ENCODE peak calls at places on chromosomes 12 and 14, in five cellular contexts. One of them, this sample, is unnamed.

GRCh38 chr12:586318-587071 is 76.8 kb downstream of the NINJ2 start:
- DNase-seq in NCI-H2081: no peak
- DNase-seq in anterior cingulate cortex: no peak
- DNase-seq in stimulated activated CD4-positive, alpha-beta T cell treated with anti-CD3 and anti-CD28 coated beads, Interleukin-1b, Interleukin-23, amount 100 ng/mL, for 1 hour: no peak
- DNase-seq in astrocyte of the cerebellum: no peak
- DNase-seq in this sample: no peak

GRCh38 chr14:51410846-51411245 is 170.8 kb downstream of the TMX1 start:
- DNase-seq in NCI-H2081: no peak
- DNase-seq in anterior cingulate cortex: no peak
- DNase-seq in stimulated activated CD4-positive, alpha-beta T cell treated with anti-CD3 and anti-CD28 coated beads, Interleukin-1b, Interleukin-23, amount 100 ng/mL, for 1 hour: no peak
- DNase-seq in astrocyte of the cerebellum: no peak
- DNase-seq in this sample: no peak

GRCh38 chr12:108949976-108950375 is 70.1 kb downstream of the DAO start:
- DNase-seq in NCI-H2081: no peak
- DNase-seq in anterior cingulate cortex: no peak
- DNase-seq in stimulated activated CD4-positive, alpha-beta T cell treated with anti-CD3 and anti-CD28 coated beads, Interleukin-1b, Interleukin-23, amount 100 ng/mL, for 1 hour: no peak
- DNase-seq in astrocyte of the cerebellum: no peak
- DNase-seq in this sample: no peak

GRCh38 chr12:131348226-131349010 is 362.5 kb upstream of the SFSWAP start:
- DNase-seq in NCI-H2081: no peak
- DNase-seq in anterior cingulate cortex: no peak
- DNase-seq in stimulated activated CD4-positive, alpha-beta T cell treated with anti-CD3 and anti-CD28 coated beads, Interleukin-1b, Interleukin-23, amount 100 ng/mL, for 1 hour: no peak
- DNase-seq in astrocyte of the cerebellum: no peak
- DNase-seq in this sample: no peak

GRCh38 chr14:61747342-61747741 is 14.9 kb upstream of the SNAPC1 start:
- DNase-seq in NCI-H2081: no peak
- DNase-seq in anterior cingulate cortex: no peak
- DNase-seq in stimulated activated CD4-positive, alpha-beta T cell treated with anti-CD3 and anti-CD28 coated beads, Interleukin-1b, Interleukin-23, amount 100 ng/mL, for 1 hour: no peak
- DNase-seq in astrocyte of the cerebellum: no peak
- DNase-seq in this sample: no peak

GRCh38 chr12:132263451-132264065 is 65.8 kb downstream of the GALNT9 start:
- DNase-seq in NCI-H2081: no peak
- DNase-seq in anterior cingulate cortex: no peak
- DNase-seq in stimulated activated CD4-positive, alpha-beta T cell treated with anti-CD3 and anti-CD28 coated beads, Interleukin-1b, Interleukin-23, amount 100 ng/mL, for 1 hour: no peak
- DNase-seq in astrocyte of the cerebellum: no peak
- DNase-seq in this sample: no peak

GRCh38 chr14:71247106-71247505 is 339.8 kb downstream of the PCNX1 start:
- DNase-seq in NCI-H2081: no peak
- DNase-seq in anterior cingulate cortex: no peak
- DNase-seq in stimulated activated CD4-positive, alpha-beta T cell treated with anti-CD3 and anti-CD28 coated beads, Interleukin-1b, Interleukin-23, amount 100 ng/mL, for 1 hour: no peak
- DNase-seq in astrocyte of the cerebellum: no peak
- DNase-seq in this sample: no peak

GRCh38 chr12:131044760-131045381 is 91.2 kb downstream of the ADGRD1 start:
- DNase-seq in NCI-H2081: no peak
- DNase-seq in anterior cingulate cortex: no peak
- DNase-seq in stimulated activated CD4-positive, alpha-beta T cell treated with anti-CD3 and anti-CD28 coated beads, Interleukin-1b, Interleukin-23, amount 100 ng/mL, for 1 hour: no peak
- DNase-seq in astrocyte of the cerebellum: no peak
- DNase-seq in this sample: no peak

GRCh38 chr14:105067140-105067968 is 2.1 kb upstream of the GPR132 start:
- DNase-seq in NCI-H2081: no peak
- DNase-seq in anterior cingulate cortex: no peak
- DNase-seq in stimulated activated CD4-positive, alpha-beta T cell treated with anti-CD3 and anti-CD28 coated beads, Interleukin-1b, Interleukin-23, amount 100 ng/mL, for 1 hour: no peak
- DNase-seq in astrocyte of the cerebellum: no peak
- DNase-seq in this sample: peak

GRCh38 chr12:26188132-26188531 is 7.2 kb upstream of the SSPN start:
- DNase-seq in NCI-H2081: no peak
- DNase-seq in anterior cingulate cortex: no peak
- DNase-seq in stimulated activated CD4-positive, alpha-beta T cell treated with anti-CD3 and anti-CD28 coated beads, Interleukin-1b, Interleukin-23, amount 100 ng/mL, for 1 hour: no peak
- DNase-seq in astrocyte of the cerebellum: peak
- DNase-seq in this sample: no peak

GRCh38 chr12:93122089-93122488 is 193.0 kb upstream of the EEA1 start:
- DNase-seq in NCI-H2081: no peak
- DNase-seq in anterior cingulate cortex: no peak
- DNase-seq in stimulated activated CD4-positive, alpha-beta T cell treated with anti-CD3 and anti-CD28 coated beads, Interleukin-1b, Interleukin-23, amount 100 ng/mL, for 1 hour: no peak
- DNase-seq in astrocyte of the cerebellum: no peak
- DNase-seq in this sample: no peak

GRCh38 chr12:25957898-25958253 is 606 bp upstream of the RASSF8 start:
- DNase-seq in NCI-H2081: no peak
- DNase-seq in anterior cingulate cortex: no peak
- DNase-seq in stimulated activated CD4-positive, alpha-beta T cell treated with anti-CD3 and anti-CD28 coated beads, Interleukin-1b, Interleukin-23, amount 100 ng/mL, for 1 hour: no peak
- DNase-seq in astrocyte of the cerebellum: no peak
- DNase-seq in this sample: no peak

GRCh38 chr14:99325591-99325990 is 53.6 kb upstream of the BCL11B start:
- DNase-seq in NCI-H2081: no peak
- DNase-seq in anterior cingulate cortex: no peak
- DNase-seq in stimulated activated CD4-positive, alpha-beta T cell treated with anti-CD3 and anti-CD28 coated beads, Interleukin-1b, Interleukin-23, amount 100 ng/mL, for 1 hour: no peak
- DNase-seq in astrocyte of the cerebellum: no peak
- DNase-seq in this sample: no peak

GRCh38 chr12:46774011-46774633 is 51.7 kb downstream of the SLC38A4 start:
- DNase-seq in NCI-H2081: no peak
- DNase-seq in anterior cingulate cortex: no peak
- DNase-seq in stimulated activated CD4-positive, alpha-beta T cell treated with anti-CD3 and anti-CD28 coated beads, Interleukin-1b, Interleukin-23, amount 100 ng/mL, for 1 hour: no peak
- DNase-seq in astrocyte of the cerebellum: no peak
- DNase-seq in this sample: no peak

GRCh38 chr14:51095854-51096823 is 1.2 kb upstream of the TRIM9 start:
- DNase-seq in NCI-H2081: peak
- DNase-seq in anterior cingulate cortex: peak
- DNase-seq in stimulated activated CD4-positive, alpha-beta T cell treated with anti-CD3 and anti-CD28 coated beads, Interleukin-1b, Interleukin-23, amount 100 ng/mL, for 1 hour: no peak
- DNase-seq in astrocyte of the cerebellum: no peak
- DNase-seq in this sample: no peak

GRCh38 chr14:25074112-25074511 is 24.2 kb upstream of the STXBP6 start:
- DNase-seq in NCI-H2081: no peak
- DNase-seq in anterior cingulate cortex: no peak
- DNase-seq in stimulated activated CD4-positive, alpha-beta T cell treated with anti-CD3 and anti-CD28 coated beads, Interleukin-1b, Interleukin-23, amount 100 ng/mL, for 1 hour: no peak
- DNase-seq in astrocyte of the cerebellum: no peak
- DNase-seq in this sample: no peak

GRCh38 chr12:124592050-124592449 is 24.6 kb upstream of the NCOR2 start:
- DNase-seq in NCI-H2081: no peak
- DNase-seq in anterior cingulate cortex: no peak
- DNase-seq in stimulated activated CD4-positive, alpha-beta T cell treated with anti-CD3 and anti-CD28 coated beads, Interleukin-1b, Interleukin-23, amount 100 ng/mL, for 1 hour: no peak
- DNase-seq in astrocyte of the cerebellum: peak
- DNase-seq in this sample: no peak

GRCh38 chr12:1915082-1915968 is 3.1 kb downstream of the CACNA2D4 start:
- DNase-seq in NCI-H2081: no peak
- DNase-seq in anterior cingulate cortex: no peak
- DNase-seq in stimulated activated CD4-positive, alpha-beta T cell treated with anti-CD3 and anti-CD28 coated beads, Interleukin-1b, Interleukin-23, amount 100 ng/mL, for 1 hour: no peak
- DNase-seq in astrocyte of the cerebellum: no peak
- DNase-seq in this sample: no peak

GRCh38 chr12:11761869-11762567 is 112.5 kb downstream of the ETV6 start:
- DNase-seq in NCI-H2081: peak
- DNase-seq in anterior cingulate cortex: no peak
- DNase-seq in stimulated activated CD4-positive, alpha-beta T cell treated with anti-CD3 and anti-CD28 coated beads, Interleukin-1b, Interleukin-23, amount 100 ng/mL, for 1 hour: no peak
- DNase-seq in astrocyte of the cerebellum: no peak
- DNase-seq in this sample: no peak

GRCh38 chr12:107329569-107330324 is 236.4 kb upstream of the CRY1 start:
- DNase-seq in NCI-H2081: no peak
- DNase-seq in anterior cingulate cortex: no peak
- DNase-seq in stimulated activated CD4-positive, alpha-beta T cell treated with anti-CD3 and anti-CD28 coated beads, Interleukin-1b, Interleukin-23, amount 100 ng/mL, for 1 hour: no peak
- DNase-seq in astrocyte of the cerebellum: no peak
- DNase-seq in this sample: no peak

GRCh38 chr14:80202888-80203562 is 8.3 kb downstream of the DIO2 start:
- DNase-seq in NCI-H2081: no peak
- DNase-seq in anterior cingulate cortex: no peak
- DNase-seq in stimulated activated CD4-positive, alpha-beta T cell treated with anti-CD3 and anti-CD28 coated beads, Interleukin-1b, Interleukin-23, amount 100 ng/mL, for 1 hour: no peak
- DNase-seq in astrocyte of the cerebellum: no peak
- DNase-seq in this sample: no peak

GRCh38 chr12:25364529-25365339 is 114.0 kb upstream of the KRAS start:
- DNase-seq in NCI-H2081: peak
- DNase-seq in anterior cingulate cortex: no peak
- DNase-seq in stimulated activated CD4-positive, alpha-beta T cell treated with anti-CD3 and anti-CD28 coated beads, Interleukin-1b, Interleukin-23, amount 100 ng/mL, for 1 hour: no peak
- DNase-seq in astrocyte of the cerebellum: no peak
- DNase-seq in this sample: no peak

GRCh38 chr14:96088131-96088880 is 49.1 kb downstream of the C14orf132 start:
- DNase-seq in NCI-H2081: no peak
- DNase-seq in anterior cingulate cortex: no peak
- DNase-seq in stimulated activated CD4-positive, alpha-beta T cell treated with anti-CD3 and anti-CD28 coated beads, Interleukin-1b, Interleukin-23, amount 100 ng/mL, for 1 hour: no peak
- DNase-seq in astrocyte of the cerebellum: no peak
- DNase-seq in this sample: no peak

GRCh38 chr12:110590806-110591326 is 7.7 kb upstream of the PPTC7 start:
- DNase-seq in NCI-H2081: no peak
- DNase-seq in anterior cingulate cortex: no peak
- DNase-seq in stimulated activated CD4-positive, alpha-beta T cell treated with anti-CD3 and anti-CD28 coated beads, Interleukin-1b, Interleukin-23, amount 100 ng/mL, for 1 hour: no peak
- DNase-seq in astrocyte of the cerebellum: no peak
- DNase-seq in this sample: no peak

GRCh38 chr12:31343139-31343538 is 17.2 kb upstream of the SINHCAF start:
- DNase-seq in NCI-H2081: no peak
- DNase-seq in anterior cingulate cortex: no peak
- DNase-seq in stimulated activated CD4-positive, alpha-beta T cell treated with anti-CD3 and anti-CD28 coated beads, Interleukin-1b, Interleukin-23, amount 100 ng/mL, for 1 hour: no peak
- DNase-seq in astrocyte of the cerebellum: no peak
- DNase-seq in this sample: peak

GRCh38 chr14:67562025-67562775 is 29.1 kb downstream of the PLEKHH1 start:
- DNase-seq in NCI-H2081: no peak
- DNase-seq in anterior cingulate cortex: no peak
- DNase-seq in stimulated activated CD4-positive, alpha-beta T cell treated with anti-CD3 and anti-CD28 coated beads, Interleukin-1b, Interleukin-23, amount 100 ng/mL, for 1 hour: no peak
- DNase-seq in astrocyte of the cerebellum: no peak
- DNase-seq in this sample: no peak

GRCh38 chr14:22202313-22202712 is 386.7 kb downstream of the DAD1 start:
- DNase-seq in NCI-H2081: no peak
- DNase-seq in anterior cingulate cortex: no peak
- DNase-seq in stimulated activated CD4-positive, alpha-beta T cell treated with anti-CD3 and anti-CD28 coated beads, Interleukin-1b, Interleukin-23, amount 100 ng/mL, for 1 hour: no peak
- DNase-seq in astrocyte of the cerebellum: no peak
- DNase-seq in this sample: no peak

GRCh38 chr12:50621435-50622304 is 116.9 kb downstream of the DIP2B start:
- DNase-seq in NCI-H2081: no peak
- DNase-seq in anterior cingulate cortex: no peak
- DNase-seq in stimulated activated CD4-positive, alpha-beta T cell treated with anti-CD3 and anti-CD28 coated beads, Interleukin-1b, Interleukin-23, amount 100 ng/mL, for 1 hour: no peak
- DNase-seq in astrocyte of the cerebellum: no peak
- DNase-seq in this sample: no peak

GRCh38 chr14:24921903-24922302 is 128.0 kb downstream of the STXBP6 start:
- DNase-seq in NCI-H2081: no peak
- DNase-seq in anterior cingulate cortex: no peak
- DNase-seq in stimulated activated CD4-positive, alpha-beta T cell treated with anti-CD3 and anti-CD28 coated beads, Interleukin-1b, Interleukin-23, amount 100 ng/mL, for 1 hour: no peak
- DNase-seq in astrocyte of the cerebellum: no peak
- DNase-seq in this sample: no peak

GRCh38 chr14:92409069-92409468 is 86.1 kb downstream of the SLC24A4 start:
- DNase-seq in NCI-H2081: no peak
- DNase-seq in anterior cingulate cortex: no peak
- DNase-seq in stimulated activated CD4-positive, alpha-beta T cell treated with anti-CD3 and anti-CD28 coated beads, Interleukin-1b, Interleukin-23, amount 100 ng/mL, for 1 hour: no peak
- DNase-seq in astrocyte of the cerebellum: no peak
- DNase-seq in this sample: no peak

GRCh38 chr12:29519585-29520182 is 22.2 kb upstream of the OVCH1 start:
- DNase-seq in NCI-H2081: peak
- DNase-seq in anterior cingulate cortex: no peak
- DNase-seq in stimulated activated CD4-positive, alpha-beta T cell treated with anti-CD3 and anti-CD28 coated beads, Interleukin-1b, Interleukin-23, amount 100 ng/mL, for 1 hour: no peak
- DNase-seq in astrocyte of the cerebellum: peak
- DNase-seq in this sample: no peak

GRCh38 chr14:56569174-56569573 is 10.4 kb upstream of the TMEM260 start:
- DNase-seq in NCI-H2081: no peak
- DNase-seq in anterior cingulate cortex: no peak
- DNase-seq in stimulated activated CD4-positive, alpha-beta T cell treated with anti-CD3 and anti-CD28 coated beads, Interleukin-1b, Interleukin-23, amount 100 ng/mL, for 1 hour: no peak
- DNase-seq in astrocyte of the cerebellum: no peak
- DNase-seq in this sample: no peak

GRCh38 chr14:69612014-69612758 is 790 bp downstream of the SUSD6 start:
- DNase-seq in NCI-H2081: peak
- DNase-seq in anterior cingulate cortex: no peak
- DNase-seq in stimulated activated CD4-positive, alpha-beta T cell treated with anti-CD3 and anti-CD28 coated beads, Interleukin-1b, Interleukin-23, amount 100 ng/mL, for 1 hour: no peak
- DNase-seq in astrocyte of the cerebellum: no peak
- DNase-seq in this sample: no peak

GRCh38 chr12:82838123-82838522 is 151.4 kb downstream of the TMTC2 start:
- DNase-seq in NCI-H2081: no peak
- DNase-seq in anterior cingulate cortex: no peak
- DNase-seq in stimulated activated CD4-positive, alpha-beta T cell treated with anti-CD3 and anti-CD28 coated beads, Interleukin-1b, Interleukin-23, amount 100 ng/mL, for 1 hour: no peak
- DNase-seq in astrocyte of the cerebellum: no peak
- DNase-seq in this sample: no peak

GRCh38 chr12:111841236-111841749 is 735 bp upstream of the MAPKAPK5 start:
- DNase-seq in NCI-H2081: peak
- DNase-seq in anterior cingulate cortex: no peak
- DNase-seq in stimulated activated CD4-positive, alpha-beta T cell treated with anti-CD3 and anti-CD28 coated beads, Interleukin-1b, Interleukin-23, amount 100 ng/mL, for 1 hour: no peak
- DNase-seq in astrocyte of the cerebellum: no peak
- DNase-seq in this sample: no peak

GRCh38 chr14:68794856-68795601 is 2.2 kb upstream of the ZFP36L1 start:
- DNase-seq in NCI-H2081: no peak
- DNase-seq in anterior cingulate cortex: peak
- DNase-seq in stimulated activated CD4-positive, alpha-beta T cell treated with anti-CD3 and anti-CD28 coated beads, Interleukin-1b, Interleukin-23, amount 100 ng/mL, for 1 hour: no peak
- DNase-seq in astrocyte of the cerebellum: no peak
- DNase-seq in this sample: peak

GRCh38 chr14:101875041-101875725 is 89.2 kb upstream of the DYNC1H1 start:
- DNase-seq in NCI-H2081: no peak
- DNase-seq in anterior cingulate cortex: no peak
- DNase-seq in stimulated activated CD4-positive, alpha-beta T cell treated with anti-CD3 and anti-CD28 coated beads, Interleukin-1b, Interleukin-23, amount 100 ng/mL, for 1 hour: no peak
- DNase-seq in astrocyte of the cerebellum: no peak
- DNase-seq in this sample: no peak

GRCh38 chr12:131208425-131208824 is 254.7 kb downstream of the ADGRD1 start:
- DNase-seq in NCI-H2081: no peak
- DNase-seq in anterior cingulate cortex: no peak
- DNase-seq in stimulated activated CD4-positive, alpha-beta T cell treated with anti-CD3 and anti-CD28 coated beads, Interleukin-1b, Interleukin-23, amount 100 ng/mL, for 1 hour: no peak
- DNase-seq in astrocyte of the cerebellum: no peak
- DNase-seq in this sample: no peak

GRCh38 chr14:71403673-71404072 is 496.4 kb downstream of the PCNX1 start:
- DNase-seq in NCI-H2081: no peak
- DNase-seq in anterior cingulate cortex: no peak
- DNase-seq in stimulated activated CD4-positive, alpha-beta T cell treated with anti-CD3 and anti-CD28 coated beads, Interleukin-1b, Interleukin-23, amount 100 ng/mL, for 1 hour: no peak
- DNase-seq in astrocyte of the cerebellum: peak
- DNase-seq in this sample: no peak

GRCh38 chr14:57822081-57822480 is 43.8 kb downstream of the SLC35F4 start:
- DNase-seq in NCI-H2081: no peak
- DNase-seq in anterior cingulate cortex: no peak
- DNase-seq in stimulated activated CD4-positive, alpha-beta T cell treated with anti-CD3 and anti-CD28 coated beads, Interleukin-1b, Interleukin-23, amount 100 ng/mL, for 1 hour: no peak
- DNase-seq in astrocyte of the cerebellum: no peak
- DNase-seq in this sample: no peak